ENCODE peak calls at places on chromosomes 16 and 17, in ten cellular contexts. N, F, C, B, V, P, K, Q, R and A are unnamed samples.

GRCh38 chr16:15440852-15441251 is 6.5 kb downstream of the BMERB1 start:
- DNase-seq in N (no peak), K (no peak), V (peak; percentile 58), P (no peak), Q (no peak), B (no peak), C (no peak), R (no peak), F (no peak), A (no peak)

GRCh38 chr17:82924812-82925211 is 85.0 kb upstream of the ZNF750 start:
- DNase-seq in Q (no peak), V (peak; percentile 50), R (no peak), B (no peak), P (peak; percentile 10), F (no peak), C (no peak), N (no peak), K (no peak), A (no peak)

GRCh38 chr17:48374650-48375230 is 55.3 kb downstream of the SKAP1 start:
- DNase-seq in V (peak; percentile 63), R (no peak), F (no peak), K (no peak), Q (no peak), P (peak; percentile 63), N (peak; percentile 37), B (no peak), C (no peak), A (peak; percentile 29)

GRCh38 chr16:69930117-69930776 is 20.9 kb upstream of the CLEC18A start:
- DNase-seq in P (peak; percentile 40), R (peak; percentile 51), V (peak; percentile 72), B (peak; percentile 83), K (peak; percentile 70), N (peak; percentile 69), F (no peak), Q (no peak), C (peak; percentile 74), A (peak; percentile 62)

GRCh38 chr16:26665166-26665939 is 401.4 kb upstream of the C16orf82 start:
- DNase-seq in C (no peak), B (no peak), Q (no peak), K (no peak), F (no peak), N (no peak), P (no peak), V (no peak), R (peak; percentile 41), A (no peak)

GRCh38 chr17:6323626-6324356 is 111.1 kb downstream of the AIPL1 start:
- DNase-seq in Q (no peak), R (no peak), K (no peak), N (no peak), F (no peak), V (peak; percentile 23), B (no peak), P (peak; percentile 70), C (peak; percentile 36), A (peak; percentile 83)

GRCh38 chr17:79114455-79115301 is 40.1 kb downstream of the ENGASE start:
- DNase-seq in K (no peak), R (no peak), C (peak; percentile 26), Q (no peak), V (peak; percentile 44), B (no peak), P (no peak), F (no peak), N (no peak), A (no peak)

GRCh38 chr17:77227461-77228223 is 86.9 kb downstream of the SEC14L1 start:
- DNase-seq in C (no peak), F (no peak), B (no peak), N (no peak), Q (no peak), V (no peak), R (no peak), K (no peak), P (no peak), A (no peak)

GRCh38 chr17:2395258-2396170 is 5.3 kb downstream of the MNT start:
- DNase-seq in C (no peak), K (no peak), V (no peak), P (no peak), N (no peak), Q (no peak), F (no peak), R (no peak), B (no peak), A (no peak)

GRCh38 chr16:4309833-4310266 is 6.0 kb upstream of the GLIS2 start:
- DNase-seq in C (no peak), B (no peak), R (peak; percentile 67), V (no peak), Q (no peak), F (no peak), N (peak; percentile 80), P (peak; percentile 61), K (no peak), A (peak; percentile 53)

GRCh38 chr17:57911834-57912673 is 43.2 kb downstream of the CUEDC1 start:
- DNase-seq in V (peak; percentile 90), R (no peak), P (peak; percentile 87), C (peak; percentile 96), F (no peak), N (no peak), K (peak; percentile 93), Q (no peak), B (no peak), A (peak; percentile 74)

GRCh38 chr17:66406701-66407644 is 104.6 kb downstream of the PRKCA start:
- DNase-seq in C (no peak), F (no peak), P (no peak), K (no peak), R (no peak), Q (no peak), N (no peak), B (no peak), V (no peak), A (no peak)

GRCh38 chr16:83403751-83404150 is 404.0 kb upstream of the HSBP1 start:
- DNase-seq in F (no peak), B (no peak), N (no peak), V (peak; percentile 51), K (no peak), R (no peak), C (no peak), Q (no peak), P (no peak), A (no peak)

GRCh38 chr16:27405546-27406451 is 3.8 kb downstream of the IL21R start:
- DNase-seq in R (peak; percentile 85), F (peak; percentile 70), P (no peak), K (no peak), N (no peak), C (no peak), B (no peak), Q (peak; percentile 46), V (no peak), A (no peak)

GRCh38 chr17:14595656-14596055 is 294.8 kb downstream of the HS3ST3B1 start:
- DNase-seq in V (no peak), F (no peak), Q (no peak), R (no peak), P (no peak), B (no peak), N (no peak), K (no peak), C (no peak), A (no peak)

GRCh38 chr17:63954402-63955063 is 18.2 kb downstream of the SCN4A start:
- DNase-seq in Q (no peak), P (no peak), C (no peak), F (no peak), N (no peak), K (no peak), R (peak; percentile 54), B (peak; percentile 60), V (no peak), A (no peak)

GRCh38 chr17:83192161-83192788 is 112.9 kb downstream of the METRNL start:
- DNase-seq in Q (no peak), R (peak; percentile 28), P (no peak), K (peak; percentile 63), N (no peak), V (no peak), C (no peak), B (no peak), F (no peak), A (no peak)